ENCODE peak calls at places on chromosomes 3 and 15, in eight cellular contexts. E is thyroid gland; Z is HTR-8/SVneo; Y is HFFc6; N is CD8-positive, alpha-beta T cell; O is WTC11; V is kidney; L is naive thymus-derived CD8-positive, alpha-beta T cell. W is an unnamed sample.

GRCh38 chr3:101141135-101141534 is 147.9 kb upstream of the ABI3BP start:
- DNase-seq in E (no peak), Z (no peak), Y (no peak), N (no peak), O (no peak), V (no peak), L (no peak), W (no peak)

GRCh38 chr15:41789662-41790061 is 15.4 kb downstream of the MAPKBP1 start:
- DNase-seq in E (no peak), Z (no peak), Y (no peak), N (no peak), O (no peak), V (no peak), L (no peak), W (no peak)

GRCh38 chr3:89107461-89108035 is at the start of gene EPHA3:
- DNase-seq in E (peak), Z (peak), Y (peak), N (peak), O (peak), V (peak), L (peak), W (no peak)

GRCh38 chr3:4533489-4534443 is 40.6 kb downstream of the ITPR1 start:
- DNase-seq in E (peak), Z (no peak), Y (no peak), N (no peak), O (no peak), V (no peak), L (no peak), W (no peak)

GRCh38 chr3:10935028-10935427 is 57.5 kb upstream of the SLC6A1 start:
- DNase-seq in E (no peak), Z (no peak), Y (no peak), N (no peak), O (no peak), V (peak), L (no peak), W (no peak)

GRCh38 chr3:129441782-129442181 is 1.8 kb downstream of the IFT122 start:
- DNase-seq in E (peak), Z (no peak), Y (peak), N (no peak), O (no peak), V (no peak), L (no peak), W (no peak)

GRCh38 chr15:25643120-25643519 is 204.3 kb upstream of the UBE3A start:
- DNase-seq in E (no peak), Z (no peak), Y (no peak), N (no peak), O (peak), V (no peak), L (no peak), W (no peak)

GRCh38 chr3:45199837-45200648 is 26.0 kb downstream of the TMEM158 start:
- DNase-seq in E (no peak), Z (peak), Y (peak), N (no peak), O (no peak), V (no peak), L (no peak), W (peak)

GRCh38 chr3:45105855-45106655 is 40.1 kb downstream of the CDCP1 start:
- DNase-seq in E (no peak), Z (peak), Y (peak), N (peak), O (no peak), V (no peak), L (peak), W (peak)

GRCh38 chr15:65384505-65384894 is 6.7 kb upstream of the IGDCC3 start:
- DNase-seq in E (no peak), Z (no peak), Y (no peak), N (no peak), O (no peak), V (no peak), L (no peak), W (no peak)

GRCh38 chr15:90915216-90915807 is 12.2 kb downstream of the MAN2A2 start:
- DNase-seq in E (no peak), Z (no peak), Y (no peak), N (no peak), O (no peak), V (peak), L (no peak), W (no peak)

GRCh38 chr15:59237854-59238252 is 31.2 kb downstream of the LDHAL6B start:
- DNase-seq in E (no peak), Z (no peak), Y (no peak), N (no peak), O (no peak), V (no peak), L (no peak), W (no peak)

GRCh38 chr15:73631915-73632669 is 1.1 kb downstream of the NPTN start:
- DNase-seq in E (peak), Z (peak), Y (peak), N (no peak), O (no peak), V (no peak), L (no peak), W (no peak)

GRCh38 chr3:135145581-135145980 is 350.5 kb downstream of the EPHB1 start:
- DNase-seq in E (no peak), Z (no peak), Y (no peak), N (no peak), O (no peak), V (no peak), L (no peak), W (peak)

W was measured in HS-5.